ENCODE peak calls at places on chromosomes 2 and 18, in seven cellular contexts. Y is HCT116, P is neural progenitor cell, R is H1, Z is hepatocyte, B is GM12878, A is GM23338. T is an unnamed sample.

GRCh38 chr2:162232611-162233115 is 10.6 kb downstream of the FAP start:
- DNase-seq in Y (no peak), P (no peak), R (no peak), Z (no peak), B (no peak), A (no peak), T (no peak)

GRCh38 chr2:9191044-9191481 is 15.5 kb upstream of the ASAP2 start:
- DNase-seq in Y (no peak), P (peak), R (no peak), Z (peak), B (no peak), A (peak), T (peak)

GRCh38 chr2:42963452-42964068 is 171.2 kb upstream of the HAAO start:
- DNase-seq in Y (no peak), P (no peak), R (no peak), Z (no peak), B (no peak), A (no peak), T (no peak)

GRCh38 chr2:201182650-201183372 is at the start of gene CASP10:
- DNase-seq in Y (peak), P (peak), R (no peak), Z (peak), B (peak), A (peak), T (peak)

GRCh38 chr2:23454501-23455120 is 69.6 kb downstream of the KLHL29 start:
- DNase-seq in Y (no peak), P (no peak), R (no peak), Z (no peak), B (no peak), A (no peak), T (no peak)

GRCh38 chr2:167355796-167356195 is 467.5 kb downstream of the XIRP2 start:
- DNase-seq in Y (no peak), P (no peak), R (no peak), Z (no peak), B (no peak), A (no peak), T (no peak)

GRCh38 chr2:28507806-28508764 is 12.2 kb downstream of the PLB1 start:
- DNase-seq in Y (peak), P (no peak), R (no peak), Z (peak), B (no peak), A (no peak), T (peak)

GRCh38 chr2:11326692-11327211 is 17.7 kb downstream of the ROCK2 start:
- DNase-seq in Y (no peak), P (no peak), R (no peak), Z (no peak), B (no peak), A (no peak), T (no peak)

GRCh38 chr2:135954020-135954628 is 31.3 kb downstream of the DARS1 start:
- DNase-seq in Y (no peak), P (no peak), R (no peak), Z (no peak), B (no peak), A (no peak), T (no peak)

GRCh38 chr2:199462167-199462976 is 4.6 kb upstream of the SATB2 start:
- DNase-seq in Y (no peak), P (peak), R (no peak), Z (no peak), B (no peak), A (peak), T (no peak)

GRCh38 chr2:12819098-12819465 is 102.3 kb downstream of the TRIB2 start:
- DNase-seq in Y (no peak), P (no peak), R (no peak), Z (peak), B (no peak), A (peak), T (peak)

GRCh38 chr2:168731002-168731401 is 71.4 kb upstream of the NOSTRIN start:
- DNase-seq in Y (no peak), P (no peak), R (no peak), Z (no peak), B (no peak), A (no peak), T (no peak)

GRCh38 chr2:187594801-187595200 is 40.6 kb upstream of the TFPI start:
- DNase-seq in Y (no peak), P (no peak), R (no peak), Z (no peak), B (no peak), A (no peak), T (no peak)

GRCh38 chr2:233115761-233116160 is 55.6 kb downstream of the INPP5D start:
- DNase-seq in Y (no peak), P (no peak), R (no peak), Z (no peak), B (no peak), A (no peak), T (no peak)

GRCh38 chr2:100742884-100743283 is 77.1 kb upstream of the NPAS2 start:
- DNase-seq in Y (no peak), P (no peak), R (no peak), Z (peak), B (no peak), A (no peak), T (peak)

GRCh38 chr2:238376884-238377391 is 49.8 kb upstream of the ASB1 start:
- DNase-seq in Y (no peak), P (no peak), R (no peak), Z (no peak), B (no peak), A (no peak), T (peak)

GRCh38 chr2:14492920-14493503 is 139.5 kb upstream of the LRATD1 start:
- DNase-seq in Y (no peak), P (peak), R (peak), Z (peak), B (no peak), A (peak), T (peak)

GRCh38 chr18:59662008-59662701 is 35.1 kb downstream of the CCBE1 start:
- DNase-seq in Y (no peak), P (no peak), R (no peak), Z (no peak), B (no peak), A (no peak), T (peak)

GRCh38 chr2:8654483-8654882 is 27.4 kb upstream of the ID2 start:
- DNase-seq in Y (no peak), P (no peak), R (no peak), Z (no peak), B (no peak), A (no peak), T (no peak)

GRCh38 chr2:239249781-239250180 is 151.0 kb downstream of the HDAC4 start:
- DNase-seq in Y (no peak), P (no peak), R (no peak), Z (no peak), B (no peak), A (no peak), T (no peak)

GRCh38 chr2:157592983-157593382 is 35.7 kb downstream of the ACVR1C start:
- DNase-seq in Y (no peak), P (no peak), R (no peak), Z (no peak), B (no peak), A (no peak), T (no peak)

GRCh38 chr2:8642332-8643078 is 39.4 kb upstream of the ID2 start:
- DNase-seq in Y (no peak), P (peak), R (no peak), Z (no peak), B (no peak), A (peak), T (no peak)

GRCh38 chr2:200483729-200484198 is 26.1 kb downstream of the KCTD18 start:
- DNase-seq in Y (peak), P (peak), R (peak), Z (peak), B (no peak), A (peak), T (peak)

GRCh38 chr2:205545971-205546370 is 136.3 kb upstream of the NRP2 start:
- DNase-seq in Y (no peak), P (peak), R (no peak), Z (no peak), B (no peak), A (peak), T (no peak)

GRCh38 chr2:28344756-28345291 is 47.8 kb upstream of the FOSL2 start:
- DNase-seq in Y (no peak), P (no peak), R (no peak), Z (no peak), B (no peak), A (no peak), T (no peak)

GRCh38 chr2:10901160-10901559 is 10.6 kb upstream of the KCNF1 start:
- DNase-seq in Y (peak), P (no peak), R (no peak), Z (peak), B (no peak), A (no peak), T (peak)

GRCh38 chr2:125658583-125658982 is 997.4 kb upstream of the GYPC start:
- DNase-seq in Y (no peak), P (no peak), R (no peak), Z (no peak), B (no peak), A (no peak), T (no peak)

GRCh38 chr18:3321133-3321812 is 59.3 kb downstream of the MYL12B start:
- DNase-seq in Y (no peak), P (no peak), R (no peak), Z (peak), B (no peak), A (no peak), T (peak)

GRCh38 chr2:196274387-196274809 is 103.0 kb upstream of the STK17B start:
- DNase-seq in Y (no peak), P (no peak), R (no peak), Z (peak), B (no peak), A (no peak), T (peak)

GRCh38 chr2:55490554-55490953 is 29.0 kb upstream of the CFAP36 start:
- DNase-seq in Y (no peak), P (no peak), R (no peak), Z (peak), B (no peak), A (peak), T (peak)

GRCh38 chr2:132623096-132623839 is 46.7 kb downstream of the LYPD1 start:
- DNase-seq in Y (no peak), P (no peak), R (no peak), Z (no peak), B (no peak), A (no peak), T (peak)

GRCh38 chr2:205555816-205556215 is 126.5 kb upstream of the NRP2 start:
- DNase-seq in Y (no peak), P (no peak), R (no peak), Z (no peak), B (no peak), A (no peak), T (no peak)

GRCh38 chr2:236171213-236172201 is 3.3 kb upstream of the GBX2 start:
- DNase-seq in Y (no peak), P (peak), R (no peak), Z (no peak), B (no peak), A (peak), T (no peak)
- TF ChIP-seq EZH2 in Y (no peak), P (peak), R (peak), Z (no peak), B (no peak), A (peak), T (peak)

GRCh38 chr2:27261926-27262298 is 935 bp downstream of the SLC30A3 start:
- DNase-seq in Y (no peak), P (peak), R (no peak), Z (no peak), B (no peak), A (no peak), T (no peak)

GRCh38 chr2:27263287-27264252 is 723 bp upstream of the SLC30A3 start:
- DNase-seq in Y (no peak), P (peak), R (no peak), Z (no peak), B (no peak), A (peak), T (no peak)

GRCh38 chr2:27264253-27264752 is 1.5 kb upstream of the SLC30A3 start:
- DNase-seq in Y (no peak), P (peak), R (no peak), Z (peak), B (no peak), A (peak), T (no peak)

GRCh38 chr2:27261241-27261925 is 1.5 kb downstream of the SLC30A3 start:
- DNase-seq in Y (no peak), P (no peak), R (no peak), Z (no peak), B (no peak), A (no peak), T (no peak)

GRCh38 chr2:27262379-27263286 is at the start of gene SLC30A3:
- DNase-seq in Y (peak), P (peak), R (no peak), Z (peak), B (no peak), A (peak), T (peak)
- TF ChIP-seq EZH2 in Y (no peak), P (peak), R (no peak), Z (peak), B (no peak), A (no peak), T (peak)

GRCh38 chr2:109031481-109032228 is 42.6 kb upstream of the EDAR start:
- DNase-seq in Y (no peak), P (peak), R (peak), Z (peak), B (no peak), A (peak), T (peak)
- TF ChIP-seq EZH2 in Y (no peak), P (peak), R (no peak), Z (no peak), B (no peak), A (no peak), T (no peak)

DNA sequence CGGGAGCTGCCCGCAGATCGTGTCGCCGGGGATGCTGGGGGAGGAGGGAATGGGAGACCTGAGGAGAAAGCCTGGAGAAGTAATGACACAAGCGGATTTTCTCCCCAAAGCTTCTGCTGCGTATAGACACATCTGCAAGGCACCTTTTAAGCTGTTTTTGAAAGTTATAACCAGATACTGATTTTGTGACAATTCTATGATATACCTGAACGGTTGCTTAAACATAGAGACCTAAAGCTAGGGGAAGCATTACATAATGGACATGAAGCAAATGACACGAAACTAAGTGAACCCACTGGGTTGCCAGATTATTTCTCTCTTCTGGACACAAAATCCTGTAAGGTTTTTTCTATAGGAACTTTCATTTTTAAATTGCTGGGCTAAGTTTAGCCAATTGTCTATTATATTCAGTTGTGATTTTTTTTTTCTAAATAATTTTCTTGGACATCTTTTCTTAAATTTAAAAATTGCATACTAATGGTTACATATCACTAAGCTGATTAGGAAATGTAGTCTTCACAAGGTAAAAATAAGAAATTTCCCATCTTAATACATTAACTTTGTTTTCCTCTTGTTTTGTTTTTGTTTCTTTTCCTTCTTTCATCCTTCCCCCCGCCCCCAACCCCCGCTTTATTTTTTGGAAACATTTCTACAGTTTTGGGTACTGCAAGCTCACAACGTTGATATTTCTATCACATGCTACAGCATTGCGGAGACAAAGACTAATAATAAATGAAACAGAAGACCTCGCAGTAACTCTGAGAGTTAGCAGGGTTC is 1.3 kb downstream of the OSBPL6 start:
- DNase-seq in Y (no peak), P (no peak), R (no peak), Z (no peak), B (no peak), A (no peak), T (no peak)
- TF ChIP-seq EZH2 in Y (no peak), P (no peak), R (no peak), Z (no peak), B (no peak), A (peak), T (no peak)

DNA sequence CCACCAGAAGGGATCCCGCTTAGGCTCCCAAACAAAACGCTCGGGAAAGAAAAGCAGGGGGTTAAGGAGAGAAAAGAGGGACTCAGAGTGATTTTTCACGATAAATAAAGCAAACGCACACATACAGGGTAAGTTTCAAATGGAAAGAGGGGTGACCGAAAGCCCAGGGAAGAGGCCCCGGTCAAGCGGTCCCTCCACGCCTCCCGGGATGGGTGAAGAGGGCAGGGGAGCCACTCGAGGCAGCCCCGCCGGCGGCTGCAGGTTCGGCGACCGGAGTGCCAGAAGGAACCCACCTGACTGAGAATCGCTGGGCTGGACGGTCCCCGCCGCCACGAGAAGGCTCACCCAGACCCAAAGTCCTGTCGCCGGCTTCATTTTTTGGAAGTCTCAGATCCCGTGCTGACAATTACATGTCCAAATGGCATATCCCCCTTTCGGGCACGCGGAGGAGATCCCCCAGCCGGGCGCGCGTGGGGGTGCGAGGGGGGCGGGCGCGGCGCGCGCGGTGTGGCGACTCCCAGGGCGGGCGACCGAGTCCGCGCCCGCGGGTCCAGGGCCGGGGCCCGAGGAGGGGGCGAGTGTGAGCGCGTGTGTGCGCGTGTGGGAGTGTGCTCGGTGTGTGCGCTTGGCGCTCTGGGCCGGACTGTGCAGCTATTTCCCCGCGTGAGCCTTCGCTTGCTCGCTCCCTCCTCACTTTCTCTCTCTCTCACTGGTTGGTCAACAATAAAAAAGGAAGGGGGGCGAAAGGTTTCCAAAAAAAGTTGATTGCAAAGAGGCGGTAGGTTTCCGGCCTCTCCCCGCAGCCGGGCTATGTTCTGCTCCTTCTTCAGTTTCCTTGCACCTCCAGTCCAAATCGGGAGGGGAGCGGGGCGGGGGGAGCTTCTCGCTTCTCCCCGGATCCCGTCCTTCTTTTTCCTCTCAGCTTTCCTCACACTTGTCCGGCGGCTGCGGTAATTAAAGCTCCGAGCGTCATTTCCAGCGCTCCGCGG is at the start of gene ERBB4:
- DNase-seq in Y (no peak), P (peak), R (no peak), Z (peak), B (no peak), A (peak), T (no peak)
- TF ChIP-seq EZH2 in Y (no peak), P (peak), R (peak), Z (peak), B (no peak), A (peak), T (peak)

DNA sequence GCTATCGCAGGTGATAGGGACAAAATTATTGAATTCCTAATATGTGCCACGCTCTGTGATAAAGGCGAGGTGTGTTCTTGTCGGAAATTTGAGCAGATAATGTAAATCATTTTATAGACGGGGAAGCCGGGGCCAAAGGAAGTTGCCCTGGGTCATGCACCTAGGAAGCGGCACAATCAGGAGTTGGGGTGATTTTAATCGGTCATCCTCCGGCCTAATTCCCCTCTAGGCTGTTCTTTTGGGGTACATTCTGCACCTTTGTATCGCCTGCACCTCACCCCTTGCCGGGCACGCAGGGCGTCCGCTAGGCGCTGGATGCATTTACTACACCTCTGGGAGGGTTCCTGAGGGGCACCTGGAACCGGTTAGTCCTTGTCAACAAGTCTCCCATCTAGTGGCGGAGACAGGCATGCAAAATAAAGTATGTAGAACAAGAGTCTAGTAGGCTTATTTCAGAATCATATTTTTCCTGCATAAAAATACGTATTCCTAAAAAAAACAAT is 605 bp upstream of the TEX261 start:
- DNase-seq in Y (peak), P (peak), R (no peak), Z (peak), B (no peak), A (peak), T (peak)
- TF ChIP-seq EZH2 in Y (no peak), P (no peak), R (no peak), Z (no peak), B (no peak), A (no peak), T (no peak)